ENCODE peak calls at places on chromosomes 13 and 19, in nine cellular contexts. G, N, R, K, D, I, E, J and W are unnamed samples.
A peak's percentile ranks its signal among the peaks of the same experiment; 100 is the strongest.

GRCh38 chr19:31416548-31416947 is 67.3 kb upstream of the TSHZ3 start:
- DNase-seq in G (no peak), N (no peak), R (no peak), K (no peak), D (no peak), I (no peak), E (no peak), J (no peak), W (no peak)

GRCh38 chr19:42198676-42199439 is 18.6 kb downstream of the DEDD2 start:
- DNase-seq in G (no peak), N (peak; percentile 86), R (no peak), K (peak; percentile 83), D (no peak), I (no peak), E (no peak), J (no peak), W (no peak)

GRCh38 chr19:47257411-47258169 is 1.3 kb downstream of the CCDC9 start:
- DNase-seq in G (no peak), N (peak; percentile 49), R (no peak), K (no peak), D (no peak), I (no peak), E (no peak), J (no peak), W (no peak)

GRCh38 chr19:19033426-19034203 is at the start of the genes ARMC6 and SUGP2:
- DNase-seq in G (peak; percentile 81), N (peak; percentile 99), R (peak; percentile 88), K (peak; percentile 95), D (peak; percentile 84), I (peak; percentile 84), E (peak; percentile 84), J (peak; percentile 94), W (peak; percentile 74)

GRCh38 chr13:44365008-44365407 is 8.6 kb upstream of the SERP2 start:
- DNase-seq in G (no peak), N (no peak), R (peak; percentile 70), K (no peak), D (no peak), I (no peak), E (peak; percentile 87), J (no peak), W (no peak)

GRCh38 chr19:18425515-18426415 is 6.6 kb downstream of the SSBP4 start:
- DNase-seq in G (no peak), N (no peak), R (peak; percentile 83), K (no peak), D (peak; percentile 78), I (no peak), E (peak; percentile 41), J (no peak), W (peak; percentile 49)

GRCh38 chr19:2150794-2151338 is 500 bp downstream of the AP3D1 start:
- DNase-seq in G (peak; percentile 29), N (peak; percentile 24), R (peak; percentile 14), K (peak; percentile 16), D (no peak), I (no peak), E (no peak), J (peak; percentile 63), W (no peak)

GRCh38 chr13:32254916-32255743 is 60.0 kb downstream of the ZAR1L start:
- DNase-seq in G (no peak), N (no peak), R (no peak), K (no peak), D (no peak), I (no peak), E (no peak), J (peak; percentile 27), W (no peak)

GRCh38 chr13:92589955-92590354 is 636.7 kb upstream of the GPC6 start:
- DNase-seq in G (no peak), N (no peak), R (no peak), K (no peak), D (no peak), I (no peak), E (no peak), J (no peak), W (no peak)

GRCh38 chr19:55418185-55418584 is 10.6 kb upstream of the UBE2S start:
- DNase-seq in G (peak; percentile 54), N (peak; percentile 77), R (peak; percentile 87), K (peak; percentile 72), D (no peak), I (no peak), E (peak; percentile 78), J (peak; percentile 80), W (peak; percentile 27)

GRCh38 chr13:89061821-89062220 is 1390.7 kb downstream of the SLITRK5 start:
- DNase-seq in G (no peak), N (no peak), R (no peak), K (no peak), D (no peak), I (no peak), E (no peak), J (peak; percentile 88), W (no peak)

GRCh38 chr19:35311901-35312665 is 16.9 kb upstream of the CD22 start:
- DNase-seq in G (no peak), N (no peak), R (no peak), K (no peak), D (no peak), I (no peak), E (no peak), J (no peak), W (no peak)

GRCh38 chr19:10252707-10253106 is 693 bp downstream of the MRPL4 start:
- DNase-seq in G (no peak), N (no peak), R (no peak), K (no peak), D (no peak), I (no peak), E (no peak), J (no peak), W (no peak)

GRCh38 chr13:99617474-99618255 is 116.4 kb downstream of the TM9SF2 start:
- DNase-seq in G (peak; percentile 14), N (no peak), R (peak; percentile 49), K (peak; percentile 20), D (no peak), I (no peak), E (peak; percentile 32), J (peak; percentile 35), W (no peak)

GRCh38 chr13:34076319-34076718 is 258.4 kb downstream of the RFC3 start:
- DNase-seq in G (no peak), N (no peak), R (peak; percentile 34), K (no peak), D (no peak), I (no peak), E (peak; percentile 45), J (no peak), W (no peak)

GRCh38 chr13:101127741-101128353 is 288.5 kb downstream of the NALCN start:
- DNase-seq in G (no peak), N (peak; percentile 47), R (peak; percentile 56), K (peak; percentile 32), D (no peak), I (no peak), E (peak; percentile 46), J (peak; percentile 88), W (no peak)

GRCh38 chr19:48698046-48698445 is 2.3 kb downstream of the FUT2 start:
- DNase-seq in G (no peak), N (no peak), R (peak; percentile 82), K (no peak), D (no peak), I (no peak), E (peak; percentile 75), J (no peak), W (no peak)

GRCh38 chr13:21579754-21580316 is 24.1 kb downstream of the MICU2 start:
- DNase-seq in G (no peak), N (no peak), R (no peak), K (no peak), D (no peak), I (no peak), E (no peak), J (no peak), W (no peak)

GRCh38 chr19:32018014-32018413 is 327.4 kb upstream of the ZNF507 start:
- DNase-seq in G (no peak), N (no peak), R (no peak), K (no peak), D (no peak), I (no peak), E (peak; percentile 52), J (no peak), W (no peak)

GRCh38 chr19:47479701-47480503 is 4.1 kb downstream of the KPTN start:
- DNase-seq in G (no peak), N (no peak), R (no peak), K (no peak), D (no peak), I (no peak), E (no peak), J (no peak), W (no peak)

GRCh38 chr13:27263438-27263837 is 7.2 kb upstream of the RASL11A start:
- DNase-seq in G (no peak), N (no peak), R (no peak), K (no peak), D (no peak), I (no peak), E (no peak), J (no peak), W (no peak)

GRCh38 chr19:47729799-47730520 is 15.4 kb upstream of the NOP53 start:
- DNase-seq in G (peak; percentile 34), N (peak; percentile 74), R (no peak), K (no peak), D (peak; percentile 74), I (peak; percentile 31), E (no peak), J (peak; percentile 39), W (peak; percentile 26)

GRCh38 chr19:33304760-33305647 is 2.7 kb upstream of the CEBPA start:
- DNase-seq in G (no peak), N (peak; percentile 24), R (no peak), K (no peak), D (no peak), I (no peak), E (no peak), J (no peak), W (no peak)

GRCh38 chr13:93708323-93709075 is 481.9 kb downstream of the GPC6 start:
- DNase-seq in G (no peak), N (no peak), R (no peak), K (no peak), D (no peak), I (no peak), E (no peak), J (no peak), W (no peak)

GRCh38 chr13:112774448-112774792 is 84.6 kb downstream of the ATP11A start:
- DNase-seq in G (no peak), N (no peak), R (no peak), K (no peak), D (no peak), I (no peak), E (no peak), J (no peak), W (no peak)

GRCh38 chr19:38733493-38734175 is 10.6 kb downstream of the CAPN12 start:
- DNase-seq in G (no peak), N (no peak), R (peak; percentile 48), K (no peak), D (no peak), I (no peak), E (no peak), J (no peak), W (no peak)

GRCh38 chr19:51098366-51099069 is 9.7 kb downstream of the CTU1 start:
- DNase-seq in G (no peak), N (no peak), R (no peak), K (peak; percentile 43), D (peak; percentile 65), I (no peak), E (no peak), J (no peak), W (no peak)

GRCh38 chr13:100341327-100341726 is 247.3 kb downstream of the GGACT start:
- DNase-seq in G (no peak), N (no peak), R (no peak), K (no peak), D (no peak), I (no peak), E (no peak), J (no peak), W (no peak)

GRCh38 chr19:14516048-14516534 is 2.1 kb downstream of the DNAJB1 start:
- DNase-seq in G (no peak), N (no peak), R (no peak), K (no peak), D (no peak), I (no peak), E (no peak), J (no peak), W (no peak)

GRCh38 chr13:110509478-110509926 is 52.0 kb downstream of the RAB20 start:
- DNase-seq in G (no peak), N (no peak), R (no peak), K (no peak), D (no peak), I (no peak), E (no peak), J (peak; percentile 64), W (no peak)

GRCh38 chr13:106337096-106337495 is 198.4 kb downstream of the EFNB2 start:
- DNase-seq in G (no peak), N (no peak), R (no peak), K (no peak), D (no peak), I (no peak), E (no peak), J (no peak), W (no peak)